ENCODE peak calls at places on chromosomes 3 and 15, in seven cellular contexts. K, J, Z, D, U, M and F are unnamed samples.

GRCh38 chr3:37243811-37244748 is 69.7 kb upstream of the LRRFIP2 start:
- DNase-seq in K (peak), J (peak), Z (peak), D (peak), U (no peak), M (peak), F (no peak)

GRCh38 chr3:70360985-70361384 is 48.5 kb upstream of the MDFIC2 start:
- DNase-seq in K (peak), J (peak), Z (no peak), D (no peak), U (peak), M (no peak), F (peak)

GRCh38 chr15:64099379-64099778 is 3.6 kb downstream of the SNX1 start:
- DNase-seq in K (no peak), J (no peak), Z (no peak), D (no peak), U (no peak), M (no peak), F (no peak)

GRCh38 chr3:108724101-108724500 is 33.1 kb downstream of the RETNLB start:
- DNase-seq in K (no peak), J (no peak), Z (no peak), D (no peak), U (no peak), M (no peak), F (no peak)

GRCh38 chr3:38984731-38985130 is 67.0 kb downstream of the SCN11A start:
- DNase-seq in K (no peak), J (no peak), Z (no peak), D (no peak), U (no peak), M (no peak), F (no peak)

GRCh38 chr3:166634091-166634746 is 745.9 kb downstream of the ZBBX start:
- DNase-seq in K (no peak), J (no peak), Z (no peak), D (no peak), U (no peak), M (no peak), F (no peak)

GRCh38 chr3:131912255-131912654 is 122.6 kb downstream of the CPNE4 start:
- DNase-seq in K (no peak), J (no peak), Z (peak), D (no peak), U (no peak), M (no peak), F (no peak)

GRCh38 chr15:72058590-72058989 is 59.4 kb downstream of the MYO9A start:
- DNase-seq in K (no peak), J (no peak), Z (no peak), D (no peak), U (no peak), M (no peak), F (no peak)

GRCh38 chr15:80549712-80550111 is 145.4 kb upstream of the ABHD17C start:
- DNase-seq in K (no peak), J (peak), Z (no peak), D (no peak), U (no peak), M (no peak), F (no peak)

GRCh38 chr15:39358441-39359041 is 222.3 kb upstream of the THBS1 start:
- DNase-seq in K (peak), J (peak), Z (no peak), D (peak), U (no peak), M (no peak), F (no peak)

GRCh38 chr15:29438714-29439076 is 169.1 kb upstream of the NSMCE3 start:
- DNase-seq in K (no peak), J (no peak), Z (no peak), D (no peak), U (no peak), M (no peak), F (no peak)

DNA sequence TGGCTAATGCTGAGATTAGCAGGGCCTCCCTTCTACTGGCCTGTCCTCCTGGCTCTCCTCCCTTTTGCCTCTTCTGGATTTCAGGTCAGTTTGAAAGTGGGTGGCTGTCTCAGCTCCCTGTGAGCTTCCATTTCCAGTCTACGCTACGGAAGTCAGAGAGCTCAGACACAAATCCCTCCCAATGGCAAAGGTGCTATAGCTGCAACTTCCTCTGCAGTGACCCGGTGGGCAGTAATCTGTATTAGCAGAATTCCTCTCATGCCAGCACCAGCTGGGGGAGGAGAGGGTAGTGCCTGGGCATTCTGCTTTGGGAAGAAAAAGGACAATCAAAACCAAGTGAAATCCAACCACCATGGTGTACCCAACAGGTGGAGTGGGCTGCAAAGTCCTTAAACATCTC is 171.4 kb downstream of the STT3B start:
- DNase-seq in K (no peak), J (no peak), Z (no peak), D (no peak), U (no peak), M (no peak), F (no peak)
- H3K4me3 ChIP-seq in K (no peak), J (no peak), Z (no peak), D (no peak), U (no peak), M (no peak), F (no peak)

GRCh38 chr3:175670572-175670971 is 811.4 kb downstream of the NAALADL2 start:
- DNase-seq in K (no peak), J (peak), Z (no peak), D (no peak), U (no peak), M (no peak), F (no peak)

GRCh38 chr3:175668300-175668699 is 809.2 kb downstream of the NAALADL2 start:
- DNase-seq in K (no peak), J (no peak), Z (no peak), D (no peak), U (no peak), M (no peak), F (no peak)

DNA sequence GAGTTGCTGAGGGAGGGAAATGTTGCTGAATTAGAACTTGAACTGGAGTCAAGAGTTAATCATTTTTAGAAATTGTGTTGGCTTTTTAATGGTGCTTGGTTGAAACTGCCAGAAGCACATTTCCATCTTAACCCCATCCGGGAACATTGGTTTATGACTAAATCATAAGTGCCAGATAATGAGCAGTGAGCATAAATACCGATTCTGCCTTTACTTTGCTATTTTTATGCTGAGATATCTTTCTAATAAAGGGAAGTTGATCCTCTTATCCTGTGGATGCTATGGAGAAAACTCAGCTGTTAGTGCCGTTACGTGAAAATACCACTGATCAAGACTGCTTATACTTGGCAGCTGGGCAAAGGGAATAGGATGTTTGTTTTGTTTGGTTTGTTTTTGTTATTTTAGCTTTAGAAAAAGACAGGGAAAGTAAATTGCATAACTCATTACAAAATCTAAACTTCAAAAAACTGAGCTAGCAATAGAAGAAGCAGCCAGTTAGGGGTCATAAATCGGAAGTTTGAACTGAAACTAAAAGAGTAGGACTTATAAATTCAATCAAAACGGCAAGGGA is 813.1 kb downstream of the NAALADL2 start:
- DNase-seq in K (peak), J (peak), Z (no peak), D (no peak), U (no peak), M (no peak), F (peak)
- H3K4me3 ChIP-seq in K (peak), J (peak), Z (no peak), D (peak), U (no peak), M (no peak), F (peak)

GRCh38 chr15:31302778-31303433 is 23.7 kb upstream of the KLF13 start:
- DNase-seq in K (no peak), J (no peak), Z (peak), D (peak), U (no peak), M (no peak), F (no peak)

GRCh38 chr15:31303434-31304073 is 23.1 kb upstream of the KLF13 start:
- DNase-seq in K (no peak), J (no peak), Z (peak), D (peak), U (no peak), M (peak), F (no peak)

GRCh38 chr15:31301687-31301990 is 25.0 kb upstream of the KLF13 start:
- DNase-seq in K (no peak), J (no peak), Z (no peak), D (no peak), U (no peak), M (no peak), F (no peak)

GRCh38 chr15:31300981-31301686 is 25.5 kb upstream of the KLF13 start:
- DNase-seq in K (no peak), J (no peak), Z (no peak), D (peak), U (no peak), M (no peak), F (no peak)

GRCh38 chr15:31302029-31302657 is 24.5 kb upstream of the KLF13 start:
- DNase-seq in K (no peak), J (no peak), Z (no peak), D (peak), U (no peak), M (no peak), F (no peak)
- H3K4me3 ChIP-seq in K (no peak), J (no peak), Z (no peak), D (no peak), U (no peak), M (no peak), F (no peak)

GRCh38 chr15:60722328-60723112 is 243.6 kb upstream of the ICE2 start:
- DNase-seq in K (no peak), J (no peak), Z (no peak), D (no peak), U (no peak), M (no peak), F (no peak)
- H3K4me3 ChIP-seq in K (no peak), J (no peak), Z (no peak), D (no peak), U (no peak), M (no peak), F (no peak)

GRCh38 chr3:196093271-196094111 is 11.6 kb upstream of the TFRC start:
- DNase-seq in K (peak), J (peak), Z (no peak), D (no peak), U (no peak), M (no peak), F (no peak)
- H3K4me3 ChIP-seq in K (no peak), J (no peak), Z (no peak), D (no peak), U (no peak), M (no peak), F (no peak)

GRCh38 chr15:60494108-60494507 is 15.2 kb upstream of the ICE2 start:
- DNase-seq in K (no peak), J (no peak), Z (no peak), D (no peak), U (no peak), M (no peak), F (no peak)
- H3K4me3 ChIP-seq in K (no peak), J (no peak), Z (no peak), D (no peak), U (no peak), M (no peak), F (no peak)

GRCh38 chr3:137199678-137200077 is 241.9 kb downstream of the IL20RB start:
- DNase-seq in K (no peak), J (no peak), Z (no peak), D (no peak), U (no peak), M (no peak), F (no peak)
- H3K4me3 ChIP-seq in K (no peak), J (no peak), Z (no peak), D (no peak), U (no peak), M (no peak), F (no peak)

DNA sequence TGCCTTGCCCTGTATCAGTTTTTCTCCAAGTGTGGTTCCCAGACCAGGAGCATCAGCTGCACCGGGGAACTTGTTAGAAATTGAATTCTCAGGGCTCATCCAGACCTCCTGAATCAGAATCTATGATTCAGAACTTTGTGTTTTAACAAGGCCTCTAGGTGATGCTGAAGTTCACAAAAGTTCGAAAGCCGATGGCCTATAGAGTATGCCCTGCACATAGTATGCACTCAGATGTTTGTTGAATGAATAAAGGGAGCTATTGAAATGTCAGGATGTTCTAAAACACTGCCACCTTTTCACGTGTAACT is 666 bp upstream of the LARP6 start:
- DNase-seq in K (peak), J (peak), Z (no peak), D (no peak), U (no peak), M (no peak), F (no peak)
- H3K4me3 ChIP-seq in K (peak), J (peak), Z (peak), D (peak), U (peak), M (no peak), F (peak)

DNA sequence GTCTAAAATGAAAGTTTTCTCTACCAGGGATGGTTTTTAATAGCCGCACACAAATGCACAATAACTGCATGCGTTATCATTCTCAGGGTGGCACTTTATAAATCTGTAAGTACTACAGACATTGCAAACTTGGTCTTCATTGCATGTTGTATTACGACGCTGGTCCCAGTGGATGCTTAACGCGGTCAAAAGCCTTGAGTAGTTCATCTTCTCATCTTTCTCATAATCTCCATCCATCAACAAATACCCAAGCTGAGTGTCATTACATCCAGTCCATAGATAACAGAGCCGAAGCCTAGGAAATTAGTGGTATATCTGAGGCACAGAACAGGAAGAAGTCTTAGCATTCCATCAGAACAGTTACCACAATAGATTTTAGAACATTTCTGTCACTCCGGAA is 72.6 kb downstream of the USF3 start:
- DNase-seq in K (no peak), J (no peak), Z (no peak), D (no peak), U (no peak), M (no peak), F (no peak)
- H3K4me3 ChIP-seq in K (no peak), J (peak), Z (no peak), D (no peak), U (no peak), M (no peak), F (no peak)